ENCODE peak calls at places on chromosomes 7 and 10, in ten cellular contexts. S is epithelial cell of esophagus, K is fibroblast of mammary gland, N is GM20000, W is psoas muscle, O is choroid plexus epithelial cell, E is CD14-positive monocyte, Q is transverse colon, U is brain microvascular endothelial cell, V is Calu3. B is an unnamed sample.

GRCh38 chr10:103833731-103834365 is 21.5 kb downstream of the SH3PXD2A start:
- DNase-seq in S (no peak), K (peak), N (no peak), W (peak), O (no peak), E (no peak), Q (peak), U (no peak), V (no peak), B (no peak)

GRCh38 chr10:20327954-20328353 is 511.7 kb downstream of the PLXDC2 start:
- DNase-seq in S (no peak), K (no peak), N (no peak), W (no peak), O (no peak), E (no peak), Q (no peak), U (no peak), V (no peak), B (no peak)

GRCh38 chr10:71966046-71967004 is 2.1 kb downstream of the CHST3 start:
- DNase-seq in S (peak), K (peak), N (no peak), W (no peak), O (no peak), E (no peak), Q (no peak), U (no peak), V (peak), B (no peak)

GRCh38 chr7:77674878-77675277 is 21.4 kb upstream of the RSBN1L start:
- DNase-seq in S (peak), K (peak), N (no peak), W (no peak), O (no peak), E (no peak), Q (peak), U (peak), V (peak), B (peak)

GRCh38 chr7:73894851-73895441 is 34.0 kb downstream of the TMEM270 start:
- DNase-seq in S (peak), K (peak), N (no peak), W (peak), O (peak), E (no peak), Q (peak), U (peak), V (no peak), B (peak)

GRCh38 chr7:35593896-35594295 is 101.0 kb downstream of the HERPUD2 start:
- DNase-seq in S (no peak), K (peak), N (peak), W (no peak), O (no peak), E (no peak), Q (no peak), U (no peak), V (peak), B (no peak)

GRCh38 chr10:36888925-36889573 is 236.3 kb upstream of the ANKRD30A start:
- DNase-seq in S (peak), K (peak), N (peak), W (no peak), O (peak), E (no peak), Q (peak), U (peak), V (peak), B (peak)

GRCh38 chr7:19392246-19392645 is 247.0 kb upstream of the FERD3L start:
- DNase-seq in S (no peak), K (peak), N (no peak), W (no peak), O (peak), E (no peak), Q (no peak), U (peak), V (no peak), B (no peak)

GRCh38 chr7:137874390-137874789 is 27.6 kb upstream of the DGKI start:
- DNase-seq in S (no peak), K (peak), N (no peak), W (no peak), O (peak), E (no peak), Q (no peak), U (peak), V (no peak), B (no peak)

GRCh38 chr7:112060625-112061024 is 145.6 kb downstream of the DOCK4 start:
- DNase-seq in S (no peak), K (no peak), N (no peak), W (no peak), O (no peak), E (no peak), Q (no peak), U (no peak), V (no peak), B (no peak)

GRCh38 chr7:4612237-4612636 is 69.9 kb upstream of the FOXK1 start:
- DNase-seq in S (no peak), K (no peak), N (no peak), W (no peak), O (no peak), E (no peak), Q (no peak), U (no peak), V (no peak), B (no peak)

GRCh38 chr7:21526007-21526406 is 16.8 kb upstream of the DNAH11 start:
- DNase-seq in S (peak), K (peak), N (no peak), W (no peak), O (peak), E (no peak), Q (no peak), U (no peak), V (no peak), B (no peak)

GRCh38 chr10:26269754-26270153 is 53.2 kb downstream of the GAD2 start:
- DNase-seq in S (peak), K (peak), N (peak), W (no peak), O (peak), E (no peak), Q (no peak), U (peak), V (peak), B (no peak)

DNA sequence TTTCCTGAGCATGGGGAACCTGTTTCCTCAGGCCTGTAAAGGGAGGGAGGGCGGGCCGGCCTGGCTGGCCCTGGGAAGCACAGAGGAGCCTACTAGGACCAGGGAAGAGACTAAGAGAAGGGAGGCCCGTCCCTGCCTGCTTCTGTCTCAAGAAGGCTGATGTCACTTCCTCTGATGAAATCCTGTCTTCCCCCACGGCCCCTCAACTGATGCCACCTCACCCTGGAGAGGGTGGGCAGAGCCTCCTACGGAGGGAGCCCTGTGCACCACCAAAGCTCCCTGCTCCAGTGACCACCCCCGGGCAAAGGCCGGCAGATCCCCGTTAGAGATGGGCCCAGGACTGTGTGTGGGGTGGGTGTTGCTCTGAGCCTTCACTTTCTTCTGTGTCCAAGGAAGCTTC is 1.0 kb upstream of the PILRA start:
- DNase-seq in S (peak), K (peak), N (no peak), W (peak), O (peak), E (peak), Q (no peak), U (peak), V (no peak), B (no peak)
- TF ChIP-seq CTCF in S (no peak), K (no peak), N (no peak), W (no peak), O (no peak), E (no peak), Q (no peak), U (no peak), V (no peak), B (no peak)

DNA sequence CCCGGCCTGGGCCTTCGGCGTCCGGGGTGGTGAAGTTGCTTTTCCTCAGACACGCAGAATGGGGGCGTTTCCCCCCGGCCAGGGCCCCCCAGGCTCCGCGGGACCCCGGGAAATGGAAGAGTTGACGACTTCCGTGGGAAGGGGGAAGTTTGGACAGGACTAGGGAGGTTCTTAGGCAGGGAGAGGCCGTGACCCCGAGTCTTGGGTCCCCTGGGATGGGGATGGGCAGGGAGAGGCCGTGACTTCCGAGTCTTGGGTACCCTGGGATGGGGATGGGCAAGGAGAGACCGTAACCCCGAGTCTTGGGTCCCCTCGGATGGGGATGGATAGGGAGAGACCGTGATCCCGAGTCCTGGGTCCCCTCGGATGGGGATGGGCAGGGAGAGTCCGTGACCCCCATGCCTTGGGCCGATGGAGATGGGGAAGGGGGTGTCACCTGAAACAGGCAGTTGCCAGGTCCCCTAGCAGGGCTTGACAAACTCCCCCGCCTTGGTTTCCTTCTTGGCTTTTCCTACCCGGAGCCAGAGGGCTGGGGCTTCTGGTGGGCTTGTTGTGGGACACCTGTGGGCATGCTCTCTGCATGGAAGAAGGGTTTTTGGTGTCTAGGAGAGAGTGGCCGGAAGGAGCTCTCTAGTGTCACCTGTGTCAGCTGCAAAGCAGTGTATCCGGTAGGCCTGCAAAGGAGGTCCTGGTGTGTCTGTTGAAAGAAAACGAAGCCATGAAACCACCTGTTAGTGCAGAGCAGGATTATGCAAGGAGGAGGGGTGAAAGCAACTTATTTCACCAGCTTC is 1.1 kb downstream of the TRRAP start:
- DNase-seq in S (peak), K (peak), N (peak), W (no peak), O (peak), E (no peak), Q (peak), U (no peak), V (peak), B (peak)
- TF ChIP-seq CTCF in S (peak), K (peak), N (peak), W (no peak), O (peak), E (peak), Q (peak), U (peak), V (no peak), B (no peak)

GRCh38 chr7:104267701-104268368 is 60.0 kb upstream of the ORC5 start:
- DNase-seq in S (peak), K (peak), N (no peak), W (no peak), O (peak), E (no peak), Q (no peak), U (peak), V (no peak), B (no peak)
- TF ChIP-seq CTCF in S (peak), K (peak), N (no peak), W (peak), O (peak), E (peak), Q (peak), U (peak), V (no peak), B (peak)

GRCh38 chr10:124705817-124706461 is 38.2 kb downstream of the FAM53B start:
- DNase-seq in S (no peak), K (no peak), N (no peak), W (peak), O (peak), E (no peak), Q (no peak), U (no peak), V (no peak), B (no peak)
- TF ChIP-seq CTCF in S (no peak), K (no peak), N (no peak), W (peak), O (peak), E (no peak), Q (no peak), U (no peak), V (no peak), B (no peak)

GRCh38 chr7:43942997-43943701 is 16.9 kb downstream of the UBE2D4 start:
- DNase-seq in S (peak), K (no peak), N (no peak), W (no peak), O (no peak), E (no peak), Q (peak), U (no peak), V (peak), B (no peak)
- TF ChIP-seq CTCF in S (peak), K (peak), N (no peak), W (no peak), O (peak), E (no peak), Q (no peak), U (peak), V (peak), B (no peak)

DNA sequence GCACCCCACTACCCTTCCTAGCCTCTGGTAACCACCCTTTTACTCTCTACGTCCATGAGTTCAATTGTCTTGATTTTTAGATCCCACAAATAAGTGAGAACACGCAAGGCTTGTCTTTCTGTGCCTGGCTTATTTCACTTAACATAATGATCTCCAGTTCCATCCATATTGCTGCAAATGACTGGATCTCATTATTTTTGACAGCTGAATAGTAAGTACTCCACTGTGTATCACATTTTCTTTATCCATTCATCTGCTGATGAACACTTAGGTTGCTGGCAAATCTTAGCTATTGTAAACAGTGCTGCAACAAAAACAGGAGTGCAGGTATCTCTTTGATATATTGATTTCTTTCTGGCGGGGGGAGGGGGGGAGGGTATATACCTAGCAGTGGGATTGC is 106.2 kb downstream of the ZFAND4 start:
- DNase-seq in S (no peak), K (no peak), N (no peak), W (no peak), O (no peak), E (no peak), Q (no peak), U (no peak), V (no peak), B (no peak)
- TF ChIP-seq CTCF in S (no peak), K (no peak), N (no peak), W (no peak), O (no peak), E (no peak), Q (no peak), U (no peak), V (no peak), B (no peak)

GRCh38 chr10:22368402-22368801 is 23.1 kb downstream of the SPAG6 start:
- DNase-seq in S (no peak), K (no peak), N (no peak), W (no peak), O (no peak), E (no peak), Q (no peak), U (no peak), V (no peak), B (no peak)
- TF ChIP-seq CTCF in S (no peak), K (no peak), N (no peak), W (no peak), O (no peak), E (no peak), Q (no peak), U (no peak), V (no peak), B (no peak)

GRCh38 chr10:85978566-85979358 is 387.8 kb downstream of the GRID1 start:
- DNase-seq in S (peak), K (no peak), N (no peak), W (no peak), O (no peak), E (no peak), Q (no peak), U (no peak), V (no peak), B (no peak)
- TF ChIP-seq CTCF in S (no peak), K (no peak), N (no peak), W (no peak), O (no peak), E (no peak), Q (no peak), U (no peak), V (no peak), B (no peak)

GRCh38 chr10:124152781-124153600 is 59.6 kb upstream of the CHST15 start:
- DNase-seq in S (peak), K (peak), N (peak), W (peak), O (peak), E (peak), Q (peak), U (peak), V (peak), B (peak)
- TF ChIP-seq CTCF in S (peak), K (no peak), N (no peak), W (no peak), O (no peak), E (no peak), Q (no peak), U (peak), V (no peak), B (no peak)

DNA sequence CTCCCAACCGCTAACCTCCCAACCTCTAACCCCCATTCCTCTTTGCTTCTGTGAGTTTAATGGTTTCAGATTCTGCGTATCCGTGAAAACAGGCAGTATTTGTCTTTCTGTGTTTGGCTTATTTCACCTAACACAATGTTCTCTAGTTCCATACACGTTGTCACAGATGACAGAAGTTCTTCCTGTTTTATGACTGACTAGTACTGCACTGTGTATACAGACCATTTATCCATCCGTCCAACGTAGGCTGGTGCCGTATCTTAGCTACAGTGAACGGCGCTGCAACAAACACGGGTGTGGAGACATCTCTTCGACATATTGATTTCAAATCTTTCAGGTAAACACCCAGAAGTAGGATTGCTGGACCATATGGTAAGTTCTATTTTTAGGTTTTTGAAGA is 181.8 kb downstream of the PARD3 start:
- DNase-seq in S (no peak), K (no peak), N (no peak), W (no peak), O (no peak), E (no peak), Q (no peak), U (no peak), V (no peak), B (no peak)
- TF ChIP-seq CTCF in S (no peak), K (no peak), N (no peak), W (no peak), O (no peak), E (no peak), Q (no peak), U (no peak), V (no peak), B (no peak)